ENCODE peak calls at places on chromosomes 6 and 20, in four cellular contexts. W is heart left ventricle, H is WTC11, J is GM23338. Z is an unnamed sample.

GRCh38 chr6:134730013-134730412 is 219.9 kb downstream of the ALDH8A1 start:
- DNase-seq in H (peak; percentile 55), J (peak; percentile 61), W (no peak), Z (no peak)

GRCh38 chr20:8675896-8676295 is 393.0 kb upstream of the PLCB4 start:
- DNase-seq in H (no peak), W (no peak), J (no peak), Z (no peak)

GRCh38 chr6:106318061-106318460 is 7.5 kb downstream of the ATG5 start:
- DNase-seq in J (no peak), H (no peak), W (no peak), Z (no peak)

GRCh38 chr20:50191065-50191565 is 485 bp downstream of the CEBPB start:
- DNase-seq in H (no peak), J (peak; percentile 28), W (peak; percentile 68), Z (peak; percentile 48)

GRCh38 chr20:1816384-1817381 is 78.5 kb upstream of the SIRPA start:
- DNase-seq in H (no peak), W (peak; percentile 54), J (no peak), Z (no peak)

GRCh38 chr20:38159539-38159938 is 5.5 kb downstream of the TGM2 start:
- DNase-seq in H (no peak), J (no peak), W (no peak), Z (no peak)

GRCh38 chr6:158170656-158171081 is 2.5 kb downstream of the GTF2H5 start:
- DNase-seq in W (no peak), J (peak; percentile 34), H (no peak), Z (no peak)

GRCh38 chr6:131258816-131259476 is 123.7 kb downstream of the AKAP7 start:
- DNase-seq in J (no peak), H (no peak), W (no peak), Z (no peak)

GRCh38 chr6:139655783-139656705 is 281.6 kb upstream of the CITED2 start:
- DNase-seq in H (no peak), W (no peak), J (no peak), Z (no peak)

GRCh38 chr20:22563062-22563965 is 21.1 kb downstream of the FOXA2 start:
- DNase-seq in W (no peak), J (no peak), H (no peak), Z (no peak)

GRCh38 chr20:59031326-59032022 is 661 bp downstream of the ATP5F1E start:
- DNase-seq in J (peak; percentile 25), H (no peak), W (no peak), Z (no peak)

GRCh38 chr6:107763959-107764358 is 60.2 kb downstream of the SCML4 start:
- DNase-seq in W (no peak), J (no peak), H (no peak), Z (no peak)

GRCh38 chr6:155163616-155164015 is 100.2 kb upstream of the CLDN20 start:
- DNase-seq in W (no peak), H (no peak), J (no peak), Z (no peak)

GRCh38 chr6:123808556-123808955 is 4.9 kb downstream of the NKAIN2 start:
- DNase-seq in W (no peak), H (no peak), J (peak; percentile 18), Z (no peak)

GRCh38 chr6:147621280-147621679 is 112.8 kb downstream of the SAMD5 start:
- DNase-seq in J (no peak), H (no peak), W (no peak), Z (no peak)

GRCh38 chr6:85591207-85591606 is 2.5 kb downstream of the SNX14 start:
- DNase-seq in J (no peak), H (no peak), W (no peak), Z (no peak)

GRCh38 chr6:56771929-56772607 is 129.4 kb upstream of the DST start:
- DNase-seq in J (no peak), W (no peak), H (no peak), Z (no peak)

GRCh38 chr20:48878849-48879248 is 42.7 kb upstream of the ARFGEF2 start:
- DNase-seq in H (no peak), W (no peak), J (no peak), Z (no peak)

GRCh38 chr20:52056203-52057062 is 135.1 kb downstream of the ZFP64 start:
- DNase-seq in J (no peak), H (no peak), W (no peak), Z (no peak)

GRCh38 chr6:4973972-4974885 is 29.6 kb downstream of the RPP40 start:
- DNase-seq in W (no peak), H (peak; percentile 74), J (peak; percentile 85), Z (no peak)

GRCh38 chr6:81613606-81614005 is 138.9 kb downstream of the TENT5A start:
- DNase-seq in J (no peak), W (no peak), H (no peak), Z (no peak)

GRCh38 chr6:26743941-26744699 is 84.6 kb upstream of the ZNF322 start:
- DNase-seq in W (no peak), H (peak; percentile 23), J (peak; percentile 55), Z (no peak)

GRCh38 chr6:170101281-170102035 is 189.4 kb downstream of the DLL1 start:
- DNase-seq in W (peak; percentile 11), H (no peak), J (no peak), Z (no peak)

GRCh38 chr6:47041741-47042140 is 391 bp downstream of the ADGRF1 start:
- DNase-seq in J (no peak), W (no peak), H (no peak), Z (no peak)

GRCh38 chr6:34616230-34616591 is 60.1 kb upstream of the SPDEF start:
- DNase-seq in J (no peak), W (no peak), H (no peak), Z (no peak)

GRCh38 chr6:169070506-169071176 is 183.0 kb downstream of the THBS2 start:
- DNase-seq in W (peak; percentile 53), J (no peak), H (no peak), Z (no peak)

DNA sequence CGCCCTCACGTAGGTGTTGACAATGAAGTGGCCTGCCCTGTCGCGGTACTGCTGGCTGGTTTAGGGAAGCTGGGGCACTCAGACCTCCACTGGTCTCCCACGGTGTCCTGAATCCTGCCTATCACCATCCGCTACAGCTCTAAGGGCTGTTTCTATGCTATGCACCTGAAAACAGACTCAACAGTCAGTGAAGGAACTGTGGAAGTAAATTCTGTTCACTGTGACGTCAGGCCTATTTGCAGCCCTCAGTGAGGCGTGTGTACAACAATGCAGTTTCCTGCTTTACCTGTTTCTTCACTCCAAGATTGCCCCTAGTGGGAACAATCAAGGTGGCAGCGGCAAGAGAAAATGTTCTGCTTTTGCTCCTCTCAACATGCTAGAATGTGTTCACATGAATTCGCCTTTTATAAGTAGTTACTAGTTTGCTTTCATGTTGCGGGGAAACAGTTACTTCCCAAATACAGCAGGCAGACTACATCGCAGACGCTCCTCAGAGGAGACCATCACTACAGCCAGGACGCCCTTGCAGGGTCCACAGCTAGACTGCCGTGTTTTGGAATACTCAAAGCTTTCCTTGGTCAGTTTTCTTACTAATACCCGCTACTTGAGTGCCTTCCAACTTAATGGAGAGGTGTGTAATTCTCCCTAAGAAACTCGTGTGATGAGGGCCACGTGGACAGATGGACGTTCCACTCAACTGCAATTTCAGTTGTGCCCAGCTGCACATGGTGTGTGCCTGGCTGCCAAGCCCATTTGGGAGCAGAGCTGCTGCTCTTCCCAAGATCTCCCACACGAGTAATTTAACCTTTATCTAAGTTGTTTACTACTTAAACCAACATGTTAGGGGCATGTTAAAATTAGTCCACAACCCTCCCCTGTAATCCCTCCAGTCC is 25.4 kb downstream of the DIDO1 start:
- DNase-seq in H (no peak), J (peak; percentile 73), W (no peak), Z (no peak)
- TF ChIP-seq CTCF in H (no peak), J (peak; percentile 31), W (no peak), Z (no peak)

DNA sequence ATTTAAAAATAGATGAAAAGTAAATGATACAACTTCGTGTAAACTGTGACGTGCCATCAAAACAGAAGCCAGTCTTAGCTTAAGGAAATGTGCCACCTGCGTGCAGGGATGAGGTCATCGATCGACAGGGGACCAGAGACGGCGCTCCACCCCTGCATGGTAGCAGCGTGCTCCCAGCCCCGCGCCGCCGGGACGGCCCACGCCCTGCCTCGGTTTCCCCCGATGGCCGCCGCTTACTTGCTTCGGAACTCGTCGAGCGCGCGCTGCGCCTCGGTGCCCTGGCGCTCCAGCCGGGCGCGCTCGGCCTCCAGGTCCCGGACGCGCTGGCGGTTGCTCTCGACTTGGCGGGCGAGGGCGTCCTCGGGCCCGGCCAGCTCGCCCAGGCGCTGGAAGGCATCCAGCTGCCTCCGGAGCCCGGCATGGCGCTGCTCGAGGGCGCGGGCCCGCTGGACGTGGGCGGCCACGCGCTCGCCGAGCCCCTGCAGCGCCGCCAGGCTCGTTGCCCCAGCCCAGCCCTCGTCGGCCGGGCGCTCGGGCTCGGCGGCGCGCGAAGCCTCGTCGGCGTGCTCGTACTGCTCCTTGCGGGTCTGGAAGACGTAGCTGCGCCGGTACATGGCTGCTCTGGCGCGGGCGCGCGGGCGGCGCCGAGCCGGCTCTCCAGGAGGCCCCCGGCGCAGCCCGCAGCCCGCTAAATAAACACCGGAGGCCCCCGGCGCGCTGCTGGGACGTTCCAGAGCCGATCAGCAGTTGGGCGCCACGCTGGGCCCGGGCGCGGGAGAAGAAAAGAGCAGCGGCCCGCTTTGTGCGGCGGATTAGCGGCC is at the start of gene BFSP1:
- DNase-seq in W (peak; percentile 54), H (peak; percentile 74), J (peak; percentile 88), Z (peak; percentile 68)
- TF ChIP-seq CTCF in W (no peak), H (no peak), J (no peak), Z (no peak)

DNA sequence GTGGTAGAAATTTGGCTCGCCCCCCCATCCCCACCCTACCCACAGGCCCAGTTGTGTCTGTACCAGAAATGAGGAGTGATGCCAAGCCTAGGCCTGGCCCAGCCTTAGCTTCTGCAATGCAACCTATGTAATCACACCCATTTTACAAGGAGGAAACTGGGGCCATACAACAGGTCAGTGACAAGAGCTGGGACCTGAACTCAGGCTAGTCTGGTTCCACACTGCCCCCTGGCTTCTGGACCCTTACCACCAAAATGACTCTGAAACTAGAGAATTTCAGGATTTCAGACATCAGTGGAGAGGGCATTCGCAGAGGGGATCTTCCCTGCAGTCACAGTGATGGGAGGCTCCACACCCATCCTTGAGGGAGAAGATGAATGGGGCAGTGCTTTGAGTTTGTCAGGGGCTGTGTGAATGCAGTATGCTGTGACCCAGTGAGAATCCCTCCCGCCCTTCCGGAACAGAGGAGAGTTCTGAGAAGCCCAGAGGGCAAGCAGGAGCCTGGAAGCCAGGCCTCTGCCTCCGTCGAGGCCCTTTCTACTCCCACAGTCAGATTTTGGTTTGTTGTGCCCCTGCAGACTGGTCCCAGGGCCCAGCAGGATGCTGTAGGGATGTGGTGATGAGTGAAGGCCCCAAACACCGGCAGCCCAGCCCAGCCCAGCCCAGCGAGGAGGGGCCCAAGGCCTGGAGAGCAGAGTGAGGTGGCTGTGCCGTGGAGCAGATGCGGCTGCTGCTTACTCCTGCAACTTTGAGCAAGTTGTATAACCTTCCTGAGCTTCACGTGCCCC is 48.1 kb upstream of the MYL9 start:
- DNase-seq in W (no peak), H (peak; percentile 56), J (peak; percentile 75), Z (peak; percentile 47)
- TF ChIP-seq CTCF in W (peak; percentile 32), H (no peak), J (peak; percentile 80), Z (no peak)

DNA sequence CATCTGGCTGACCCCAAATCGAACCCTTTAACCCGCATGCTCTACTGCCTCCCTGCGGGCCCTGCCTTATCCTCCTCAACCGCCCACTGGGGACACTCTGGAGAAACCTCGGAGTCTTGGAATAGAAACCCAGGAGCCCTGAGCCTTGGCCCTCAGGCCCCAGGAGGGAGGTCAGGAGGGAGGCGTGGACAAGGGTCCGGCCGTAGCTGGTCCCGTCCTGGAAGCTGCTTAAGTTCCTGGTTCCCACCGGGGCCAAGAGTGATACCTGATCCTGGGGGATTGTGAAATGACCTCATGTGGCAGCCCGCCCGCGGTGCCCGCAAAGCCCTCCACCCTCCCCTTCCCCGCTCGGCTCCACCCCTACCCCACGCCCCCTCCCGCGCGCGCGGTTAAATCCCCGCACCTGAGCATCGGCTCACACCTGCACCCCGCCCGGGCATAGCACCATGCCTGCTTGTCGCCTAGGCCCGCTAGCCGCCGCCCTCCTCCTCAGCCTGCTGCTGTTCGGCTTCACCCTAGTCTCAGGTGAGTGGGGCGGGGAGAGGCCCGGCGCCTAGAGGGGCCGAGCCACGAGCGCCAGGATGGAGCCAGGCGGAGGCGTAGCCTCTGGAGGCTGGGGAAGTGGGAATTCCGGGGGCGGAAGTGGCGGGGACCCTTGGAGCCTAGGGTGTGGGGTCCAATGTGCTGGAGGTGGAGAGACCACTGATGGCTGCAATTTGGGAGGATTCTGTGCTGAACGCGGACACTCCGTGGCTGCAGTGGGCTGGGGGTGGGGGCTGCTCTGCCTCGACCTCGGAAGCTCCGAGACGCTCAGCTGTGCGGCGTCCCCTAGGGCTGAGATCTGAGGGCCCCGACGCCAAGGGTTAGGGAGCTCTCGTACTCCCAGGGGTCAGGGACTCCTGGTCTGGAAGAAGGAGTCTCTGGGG is at the start of gene WFDC2:
- DNase-seq in J (peak; percentile 82), H (peak; percentile 68), W (no peak), Z (peak; percentile 33)
- TF ChIP-seq CTCF in J (peak; percentile 49), H (no peak), W (no peak), Z (no peak)